ENCODE peak calls at places on chromosome 14, in four cellular contexts. One of them, this sample, is unnamed.

GRCh38 chr14:86022031-86022629 is 492.2 kb downstream of the FLRT2 start:
- DNase-seq in testis: no peak
- DNase-seq in thoracic aorta: no peak
- DNase-seq in psoas muscle: no peak
- DNase-seq in this sample: no peak

GRCh38 chr14:105092912-105093425 is 27.7 kb upstream of the GPR132 start:
- DNase-seq in testis: peak; percentile 71
- DNase-seq in thoracic aorta: no peak
- DNase-seq in psoas muscle: no peak
- DNase-seq in this sample: peak; percentile 76

GRCh38 chr14:61860294-61860918 is 98.2 kb downstream of the SNAPC1 start:
- DNase-seq in testis: peak; percentile 72
- DNase-seq in thoracic aorta: no peak
- DNase-seq in psoas muscle: no peak
- DNase-seq in this sample: peak; percentile 67

GRCh38 chr14:21712039-21712438 is 38.4 kb upstream of the OR4E1 start:
- DNase-seq in testis: no peak
- DNase-seq in thoracic aorta: no peak
- DNase-seq in psoas muscle: no peak
- DNase-seq in this sample: no peak

GRCh38 chr14:104390941-104391901 is 188.3 kb upstream of the C14orf180 start:
- DNase-seq in testis: peak; percentile 8
- DNase-seq in thoracic aorta: no peak
- DNase-seq in psoas muscle: no peak
- DNase-seq in this sample: no peak

GRCh38 chr14:105203057-105203494 is 22.0 kb upstream of the NUDT14 start:
- DNase-seq in testis: peak; percentile 78
- DNase-seq in thoracic aorta: peak; percentile 38
- DNase-seq in psoas muscle: peak; percentile 88
- DNase-seq in this sample: peak; percentile 79

GRCh38 chr14:81062816-81063215 is 107.4 kb downstream of the TSHR start:
- DNase-seq in testis: no peak
- DNase-seq in thoracic aorta: no peak
- DNase-seq in psoas muscle: no peak
- DNase-seq in this sample: no peak

GRCh38 chr14:53156238-53156637 is 3.1 kb upstream of the DDHD1 start:
- DNase-seq in testis: no peak
- DNase-seq in thoracic aorta: no peak
- DNase-seq in psoas muscle: no peak
- DNase-seq in this sample: no peak

GRCh38 chr14:76497550-76498484 is 121.9 kb downstream of the ESRRB start:
- DNase-seq in testis: no peak
- DNase-seq in thoracic aorta: no peak
- DNase-seq in psoas muscle: no peak
- DNase-seq in this sample: no peak

GRCh38 chr14:80150301-80150700 is 61.0 kb downstream of the DIO2 start:
- DNase-seq in testis: no peak
- DNase-seq in thoracic aorta: no peak
- DNase-seq in psoas muscle: no peak
- DNase-seq in this sample: no peak

GRCh38 chr14:92785601-92786426 is 8.3 kb upstream of the GOLGA5 start:
- DNase-seq in testis: peak; percentile 91
- DNase-seq in thoracic aorta: no peak
- DNase-seq in psoas muscle: no peak
- DNase-seq in this sample: peak; percentile 81

GRCh38 chr14:90781344-90781761 is 34.9 kb downstream of the TTC7B start:
- DNase-seq in testis: no peak
- DNase-seq in thoracic aorta: no peak
- DNase-seq in psoas muscle: no peak
- DNase-seq in this sample: no peak

GRCh38 chr14:96104469-96105057 is 65.4 kb downstream of the C14orf132 start:
- DNase-seq in testis: no peak
- DNase-seq in thoracic aorta: peak; percentile 41
- DNase-seq in psoas muscle: peak; percentile 90
- DNase-seq in this sample: peak; percentile 66

DNA sequence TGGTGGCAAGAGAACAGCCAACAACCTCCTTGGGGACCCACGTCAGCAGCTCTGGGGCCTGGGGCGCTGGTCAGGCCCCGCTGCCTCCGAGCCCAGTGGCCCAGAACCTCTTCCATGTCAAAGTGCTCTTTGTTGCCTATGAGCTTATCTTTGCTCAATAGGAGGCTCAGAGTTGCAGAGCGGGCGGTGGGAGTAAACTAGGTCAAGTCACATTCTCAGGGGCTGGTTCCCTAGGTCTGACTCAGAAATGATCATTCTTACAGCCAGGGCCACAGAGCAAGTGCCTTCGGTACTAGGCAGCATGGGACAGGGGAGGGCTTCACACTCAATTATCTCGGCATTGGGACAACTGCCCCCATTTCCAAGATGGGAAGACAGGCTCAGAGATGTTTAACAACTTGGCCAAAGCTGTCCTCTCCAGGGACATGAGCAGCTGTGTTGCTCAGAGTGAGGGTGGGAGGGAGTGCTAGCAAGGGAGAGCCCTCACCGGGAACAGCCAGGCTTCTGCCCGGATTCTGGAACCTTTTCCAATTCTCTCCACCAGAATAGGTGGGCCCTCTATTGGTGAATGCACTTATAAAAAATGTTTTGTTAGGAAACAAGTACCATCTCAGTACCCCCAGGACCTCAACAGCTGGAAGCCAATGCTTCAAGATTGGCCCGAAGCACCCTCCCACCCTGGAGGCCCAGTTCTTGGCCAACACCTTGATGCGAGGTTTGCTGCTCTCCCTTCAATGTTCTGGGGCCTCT is 11.9 kb downstream of the SLC25A29 start:
- DNase-seq in testis: peak; percentile 87
- DNase-seq in thoracic aorta: no peak
- DNase-seq in psoas muscle: peak; percentile 73
- DNase-seq in this sample: peak; percentile 88
- H3K27ac ChIP-seq in testis: peak overlapping the region; percentile 83
- H3K27ac ChIP-seq in thoracic aorta: peak overlapping the region; percentile 56
- H3K27ac ChIP-seq in psoas muscle: peak overlapping the region; percentile 8
- H3K27ac ChIP-seq in this sample: peak overlapping the region; percentile 17

GRCh38 chr14:52063107-52063506 is 5.8 kb downstream of the NID2 start:
- DNase-seq in testis: no peak
- DNase-seq in thoracic aorta: no peak
- DNase-seq in psoas muscle: no peak
- DNase-seq in this sample: peak; percentile 54
- H3K4me1 ChIP-seq in testis: peaks cover 10% of the 10 kb centered on the region
- H3K4me1 ChIP-seq in thoracic aorta: peaks cover 27% of the 10 kb centered on the region
- H3K4me1 ChIP-seq in psoas muscle: peaks cover under 1% of the 10 kb centered on the region
- H3K4me1 ChIP-seq in this sample: peaks cover 17% of the 10 kb centered on the region

GRCh38 chr14:58637391-58638230 is at the start of gene DACT1:
- DNase-seq in testis: peak; percentile 70
- DNase-seq in thoracic aorta: peak; percentile 14
- DNase-seq in psoas muscle: peak; percentile 74
- DNase-seq in this sample: peak; percentile 94
- H3K27ac ChIP-seq in testis: peak within 1 kb of the TSS; percentile 95
- H3K27ac ChIP-seq in thoracic aorta: peak within 1 kb of the TSS; percentile 99
- H3K27ac ChIP-seq in psoas muscle: peak within 1 kb of the TSS; percentile 68
- H3K27ac ChIP-seq in this sample: peak within 1 kb of the TSS; percentile 71

GRCh38 chr14:37652042-37652441 is 56.6 kb downstream of the TTC6 start:
- DNase-seq in testis: no peak
- DNase-seq in thoracic aorta: no peak
- DNase-seq in psoas muscle: no peak
- DNase-seq in this sample: no peak
- H3K4me1 ChIP-seq in testis: no peaks in the 10 kb centered on the region
- H3K4me1 ChIP-seq in thoracic aorta: no peaks in the 10 kb centered on the region
- H3K4me1 ChIP-seq in psoas muscle: no peaks in the 10 kb centered on the region
- H3K4me1 ChIP-seq in this sample: no peaks in the 10 kb centered on the region

DNA sequence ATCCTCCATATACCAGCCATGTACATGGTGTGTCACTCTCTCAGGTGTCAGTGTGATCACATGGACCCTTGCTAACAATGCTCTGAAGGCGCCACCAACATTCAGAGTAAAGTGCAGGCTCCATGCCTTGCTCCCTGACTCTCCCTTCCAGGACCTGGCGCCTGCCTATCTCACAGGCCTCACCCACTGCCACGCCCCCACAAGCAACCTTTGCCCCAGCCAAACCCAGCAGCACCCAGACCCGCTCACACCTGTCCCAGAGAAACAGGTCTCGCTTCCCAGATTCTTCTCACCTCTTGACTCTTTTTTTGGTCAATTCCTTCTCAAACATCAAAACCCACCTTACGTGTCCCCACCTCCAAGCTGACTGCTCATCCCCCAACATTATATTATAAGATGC is 52.3 kb downstream of the KCNK10 start:
- DNase-seq in testis: no peak
- DNase-seq in thoracic aorta: no peak
- DNase-seq in psoas muscle: no peak
- DNase-seq in this sample: no peak
- H3K27ac ChIP-seq in testis: no peak overlapping the region
- H3K27ac ChIP-seq in thoracic aorta: no peak overlapping the region
- H3K27ac ChIP-seq in psoas muscle: no peak overlapping the region
- H3K27ac ChIP-seq in this sample: no peak overlapping the region

DNA sequence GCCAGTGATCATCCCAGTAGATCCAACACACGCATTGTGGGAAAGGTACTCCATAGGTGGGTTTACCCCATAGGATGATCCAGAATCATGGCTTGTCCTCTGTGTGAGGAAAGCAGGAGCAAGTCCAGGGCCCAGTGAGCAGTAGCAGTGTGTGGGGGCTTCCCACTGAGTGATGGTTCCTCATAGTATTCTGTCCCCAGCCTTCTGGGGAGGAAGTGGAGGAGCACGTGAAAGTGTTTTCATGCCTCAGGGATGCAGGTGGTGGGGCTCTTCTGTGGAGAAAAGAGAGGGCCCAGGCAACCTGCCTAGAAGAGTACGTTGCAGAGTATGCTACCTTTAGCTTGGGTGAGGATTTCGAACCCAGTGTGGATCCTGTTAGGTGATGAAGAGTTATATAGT is 56.5 kb downstream of the SUSD6 start:
- DNase-seq in testis: no peak
- DNase-seq in thoracic aorta: no peak
- DNase-seq in psoas muscle: no peak
- DNase-seq in this sample: no peak
- H3K4me1 ChIP-seq in testis: peaks cover 27% of the 10 kb centered on the region
- H3K4me1 ChIP-seq in thoracic aorta: peaks cover 66% of the 10 kb centered on the region
- H3K4me1 ChIP-seq in psoas muscle: peaks cover 73% of the 10 kb centered on the region
- H3K4me1 ChIP-seq in this sample: peaks cover 52% of the 10 kb centered on the region

GRCh38 chr14:101819251-101819990 is 57.9 kb downstream of the PPP2R5C start:
- DNase-seq in testis: no peak
- DNase-seq in thoracic aorta: no peak
- DNase-seq in psoas muscle: no peak
- DNase-seq in this sample: no peak
- H3K27ac ChIP-seq in testis: no peak overlapping the region
- H3K27ac ChIP-seq in thoracic aorta: no peak overlapping the region
- H3K27ac ChIP-seq in psoas muscle: no peak overlapping the region
- H3K27ac ChIP-seq in this sample: peak overlapping the region; percentile 4

DNA sequence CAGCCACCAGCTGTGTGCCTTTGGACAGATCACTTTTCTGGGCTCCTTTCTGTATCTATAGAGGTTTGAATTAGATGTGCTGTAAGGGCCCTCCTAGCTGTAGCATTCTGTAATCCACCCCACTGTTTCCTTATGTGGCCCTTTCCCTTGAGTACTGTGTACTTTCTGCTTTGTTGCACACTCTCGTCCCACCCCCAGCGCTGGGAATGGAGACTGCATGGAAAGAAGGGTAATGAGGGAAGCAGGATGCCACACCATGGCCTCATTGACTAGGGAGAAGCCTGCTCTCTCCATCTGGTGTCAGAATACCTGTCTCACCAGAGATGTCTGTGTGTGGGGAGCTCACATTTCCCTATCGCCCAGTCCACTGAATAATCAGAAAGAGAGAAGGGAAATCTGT is 13.6 kb upstream of the GALNT16 start:
- DNase-seq in testis: no peak
- DNase-seq in thoracic aorta: no peak
- DNase-seq in psoas muscle: no peak
- DNase-seq in this sample: no peak
- H3K4me1 ChIP-seq in testis: peaks cover 10% of the 10 kb centered on the region
- H3K4me1 ChIP-seq in thoracic aorta: peaks cover 14% of the 10 kb centered on the region
- H3K4me1 ChIP-seq in psoas muscle: peaks cover 3% of the 10 kb centered on the region
- H3K4me1 ChIP-seq in this sample: no peaks in the 10 kb centered on the region